ENCODE peak calls at places on chromosomes 5 and 9, in eight cellular contexts. V, A, P, C, J, T, W and S are unnamed samples.

GRCh38 chr5:140040358-140040757 is 2.7 kb downstream of the NRG2 start:
- DNase-seq in V (no peak), A (no peak), P (no peak), C (no peak), J (no peak), T (no peak), W (no peak), S (no peak)

GRCh38 chr9:8365029-8365428 is 565.5 kb upstream of the DMAC1 start:
- DNase-seq in V (no peak), A (no peak), P (no peak), C (no peak), J (no peak), T (peak; percentile 20), W (no peak), S (no peak)

GRCh38 chr9:38720083-38720755 is at the start of gene FAM240B:
- DNase-seq in V (no peak), A (no peak), P (no peak), C (no peak), J (no peak), T (no peak), W (no peak), S (no peak)

GRCh38 chr5:61330341-61330878 is 1.6 kb upstream of the ZSWIM6 start:
- DNase-seq in V (no peak), A (peak; percentile 55), P (peak; percentile 77), C (peak; percentile 81), J (peak; percentile 67), T (peak; percentile 66), W (no peak), S (peak; percentile 53)

GRCh38 chr5:9421823-9422354 is 124.0 kb downstream of the SEMA5A start:
- DNase-seq in V (no peak), A (no peak), P (no peak), C (no peak), J (no peak), T (peak; percentile 15), W (no peak), S (no peak)

GRCh38 chr5:178363501-178364325 is 131.1 kb upstream of the PHYKPL start:
- DNase-seq in V (no peak), A (no peak), P (no peak), C (no peak), J (no peak), T (no peak), W (no peak), S (no peak)

GRCh38 chr5:146340260-146341081 is 1.8 kb downstream of the POU4F3 start:
- DNase-seq in V (no peak), A (peak; percentile 26), P (peak; percentile 92), C (peak; percentile 39), J (peak; percentile 42), T (peak; percentile 73), W (no peak), S (no peak)

GRCh38 chr9:79020266-79020665 is 551.5 kb upstream of the TLE4 start:
- DNase-seq in V (no peak), A (no peak), P (no peak), C (no peak), J (no peak), T (no peak), W (no peak), S (no peak)

GRCh38 chr5:36373527-36374086 is 71.9 kb upstream of the RANBP3L start:
- DNase-seq in V (peak; percentile 92), A (peak; percentile 31), P (no peak), C (peak; percentile 34), J (peak; percentile 93), T (peak; percentile 98), W (no peak), S (peak; percentile 10)

GRCh38 chr5:77798448-77798847 is 22.3 kb upstream of the TBCA start:
- DNase-seq in V (peak; percentile 36), A (peak; percentile 2), P (no peak), C (no peak), J (no peak), T (no peak), W (no peak), S (no peak)

GRCh38 chr5:169922474-169922873 is 57.8 kb downstream of the INSYN2B start:
- DNase-seq in V (no peak), A (no peak), P (no peak), C (no peak), J (no peak), T (no peak), W (no peak), S (no peak)

GRCh38 chr9:137771580-137771979 is 106.0 kb upstream of the CACNA1B start:
- DNase-seq in V (no peak), A (no peak), P (no peak), C (no peak), J (no peak), T (no peak), W (no peak), S (no peak)

GRCh38 chr9:116700882-116701836 is 14.1 kb downstream of the TRIM32 start:
- DNase-seq in V (no peak), A (no peak), P (no peak), C (no peak), J (no peak), T (peak; percentile 43), W (no peak), S (no peak)

GRCh38 chr5:160360310-160360709 is 10.1 kb downstream of the C1QTNF2 start:
- DNase-seq in V (no peak), A (no peak), P (no peak), C (no peak), J (no peak), T (no peak), W (no peak), S (no peak)

GRCh38 chr5:2748180-2748840 is 3.2 kb downstream of the IRX2 start:
- DNase-seq in V (no peak), A (no peak), P (no peak), C (no peak), J (peak; percentile 35), T (peak; percentile 16), W (no peak), S (no peak)

GRCh38 chr9:27835286-27835685 is 262.0 kb upstream of the C9orf72 start:
- DNase-seq in V (no peak), A (no peak), P (no peak), C (no peak), J (no peak), T (no peak), W (no peak), S (no peak)

GRCh38 chr9:98796364-98797101 is at the start of gene ANKS6:
- DNase-seq in V (peak; percentile 24), A (peak; percentile 74), P (peak; percentile 93), C (peak; percentile 88), J (peak; percentile 58), T (peak; percentile 79), W (peak; percentile 63), S (no peak)

GRCh38 chr5:90932052-90932699 is 373.6 kb downstream of the ADGRV1 start:
- DNase-seq in V (peak; percentile 39), A (peak; percentile 44), P (peak; percentile 80), C (peak; percentile 80), J (peak; percentile 56), T (peak; percentile 67), W (no peak), S (no peak)

GRCh38 chr9:129932303-129933151 is 97.3 kb downstream of the USP20 start:
- DNase-seq in V (peak; percentile 40), A (peak; percentile 29), P (peak; percentile 24), C (no peak), J (no peak), T (no peak), W (no peak), S (no peak)

GRCh38 chr9:126611592-126612328 is 2.0 kb upstream of the LMX1B start:
- DNase-seq in V (peak; percentile 33), A (peak; percentile 43), P (peak; percentile 94), C (peak; percentile 75), J (peak; percentile 66), T (peak; percentile 69), W (peak; percentile 35), S (no peak)

GRCh38 chr9:121707477-121708424 is 56.3 kb downstream of the DAB2IP start:
- DNase-seq in V (no peak), A (no peak), P (no peak), C (no peak), J (peak; percentile 73), T (peak; percentile 12), W (no peak), S (peak; percentile 19)

GRCh38 chr5:179793470-179794139 is at the start of gene LTC4S:
- DNase-seq in V (peak; percentile 88), A (peak; percentile 55), P (no peak), C (peak; percentile 67), J (no peak), T (no peak), W (no peak), S (peak; percentile 17)

GRCh38 chr5:54440456-54440893 is 15.0 kb upstream of the HSPB3 start:
- DNase-seq in V (no peak), A (peak; percentile 19), P (no peak), C (no peak), J (peak; percentile 26), T (peak; percentile 32), W (no peak), S (no peak)

GRCh38 chr5:53991942-53992341 is 318.4 kb downstream of the ARL15 start:
- DNase-seq in V (peak; percentile 43), A (no peak), P (no peak), C (no peak), J (no peak), T (peak; percentile 14), W (no peak), S (no peak)

GRCh38 chr5:3058930-3059329 is 307.5 kb upstream of the IRX2 start:
- DNase-seq in V (no peak), A (no peak), P (no peak), C (no peak), J (no peak), T (no peak), W (no peak), S (no peak)

GRCh38 chr9:137809038-137809630 is 68.4 kb upstream of the CACNA1B start:
- DNase-seq in V (no peak), A (no peak), P (no peak), C (no peak), J (no peak), T (no peak), W (no peak), S (no peak)

GRCh38 chr9:121557581-121558422 is 58.2 kb upstream of the GGTA1 start:
- DNase-seq in V (peak; percentile 87), A (peak; percentile 24), P (peak; percentile 69), C (peak; percentile 44), J (peak; percentile 83), T (peak; percentile 79), W (no peak), S (no peak)

GRCh38 chr9:23683476-23684095 is 142.5 kb downstream of the ELAVL2 start:
- DNase-seq in V (no peak), A (no peak), P (peak; percentile 27), C (no peak), J (no peak), T (no peak), W (no peak), S (no peak)

GRCh38 chr9:115437418-115437817 is 319.5 kb upstream of the TNC start:
- DNase-seq in V (no peak), A (no peak), P (no peak), C (no peak), J (no peak), T (no peak), W (no peak), S (no peak)

GRCh38 chr5:168153263-168153930 is 138.0 kb upstream of the WWC1 start:
- DNase-seq in V (no peak), A (no peak), P (peak; percentile 11), C (no peak), J (no peak), T (no peak), W (no peak), S (no peak)

GRCh38 chr9:88776717-88777497 is 214.4 kb upstream of the S1PR3 start:
- DNase-seq in V (no peak), A (no peak), P (no peak), C (no peak), J (peak; percentile 85), T (peak; percentile 84), W (no peak), S (no peak)

GRCh38 chr5:143106175-143106574 is 297.3 kb downstream of the NR3C1 start:
- DNase-seq in V (no peak), A (peak; percentile 15), P (peak; percentile 69), C (peak; percentile 47), J (peak; percentile 53), T (peak; percentile 55), W (no peak), S (no peak)

GRCh38 chr5:166166071-166166470 is 2125.4 kb upstream of the WWC1 start:
- DNase-seq in V (no peak), A (no peak), P (peak; percentile 82), C (no peak), J (no peak), T (no peak), W (no peak), S (no peak)

GRCh38 chr9:34334916-34335315 is 5.5 kb downstream of the NUDT2 start:
- DNase-seq in V (no peak), A (no peak), P (no peak), C (no peak), J (no peak), T (no peak), W (no peak), S (no peak)